ENCODE peak calls at places on chromosomes 6 and 20, in eight cellular contexts. One of them, this sample, is unnamed.

GRCh38 chr6:85945454-85946185 is 302.9 kb upstream of the SYNCRIP start:
- DNase-seq in stimulated activated CD4-positive, alpha-beta T cell treated with anti-CD3 and anti-CD28 coated beads, TNF-alpha, amount 100 ng/mL, for 48 hours: no peak
- DNase-seq in kidney: no peak
- DNase-seq in trophoblast cell: no peak
- DNase-seq in Peyer's patch: no peak
- DNase-seq in posterior vena cava: no peak
- DNase-seq in stimulated activated naive CD8-positive, alpha-beta T cell treated with anti-CD3 and anti-CD28 coated beads, Interleukin-15, amount 100 ng/mL, for 72 hours: no peak
- DNase-seq in Calu3: no peak
- DNase-seq in this sample: no peak

GRCh38 chr20:38536310-38536709 is 44.7 kb upstream of the ADIG start:
- DNase-seq in kidney: no peak
- DNase-seq in Peyer's patch: no peak
- DNase-seq in trophoblast cell: no peak
- DNase-seq in stimulated activated CD4-positive, alpha-beta T cell treated with anti-CD3 and anti-CD28 coated beads, TNF-alpha, amount 100 ng/mL, for 48 hours: no peak
- DNase-seq in stimulated activated naive CD8-positive, alpha-beta T cell treated with anti-CD3 and anti-CD28 coated beads, Interleukin-15, amount 100 ng/mL, for 72 hours: no peak
- DNase-seq in posterior vena cava: no peak
- DNase-seq in Calu3: no peak
- DNase-seq in this sample: no peak

GRCh38 chr20:37111926-37112455 is 16.2 kb upstream of the RBL1 start:
- DNase-seq in Calu3: no peak
- DNase-seq in Peyer's patch: no peak
- DNase-seq in stimulated activated CD4-positive, alpha-beta T cell treated with anti-CD3 and anti-CD28 coated beads, TNF-alpha, amount 100 ng/mL, for 48 hours: no peak
- DNase-seq in trophoblast cell: no peak
- DNase-seq in stimulated activated naive CD8-positive, alpha-beta T cell treated with anti-CD3 and anti-CD28 coated beads, Interleukin-15, amount 100 ng/mL, for 72 hours: no peak
- DNase-seq in kidney: no peak
- DNase-seq in posterior vena cava: no peak
- DNase-seq in this sample: no peak

GRCh38 chr6:96898241-96898851 is 655 bp upstream of the NDUFAF4 start:
- DNase-seq in kidney: no peak
- DNase-seq in posterior vena cava: no peak
- DNase-seq in stimulated activated CD4-positive, alpha-beta T cell treated with anti-CD3 and anti-CD28 coated beads, TNF-alpha, amount 100 ng/mL, for 48 hours: no peak
- DNase-seq in stimulated activated naive CD8-positive, alpha-beta T cell treated with anti-CD3 and anti-CD28 coated beads, Interleukin-15, amount 100 ng/mL, for 72 hours: no peak
- DNase-seq in trophoblast cell: no peak
- DNase-seq in Peyer's patch: no peak
- DNase-seq in Calu3: peak; percentile 1
- DNase-seq in this sample: no peak

GRCh38 chr6:155939253-155939652 is 483.6 kb upstream of the NOX3 start:
- DNase-seq in kidney: no peak
- DNase-seq in trophoblast cell: no peak
- DNase-seq in Peyer's patch: no peak
- DNase-seq in Calu3: peak; percentile 20
- DNase-seq in posterior vena cava: no peak
- DNase-seq in stimulated activated CD4-positive, alpha-beta T cell treated with anti-CD3 and anti-CD28 coated beads, TNF-alpha, amount 100 ng/mL, for 48 hours: no peak
- DNase-seq in stimulated activated naive CD8-positive, alpha-beta T cell treated with anti-CD3 and anti-CD28 coated beads, Interleukin-15, amount 100 ng/mL, for 72 hours: no peak
- DNase-seq in this sample: no peak

GRCh38 chr6:98839788-98840361 is 5.5 kb downstream of the POU3F2 start:
- DNase-seq in trophoblast cell: no peak
- DNase-seq in stimulated activated CD4-positive, alpha-beta T cell treated with anti-CD3 and anti-CD28 coated beads, TNF-alpha, amount 100 ng/mL, for 48 hours: no peak
- DNase-seq in Peyer's patch: no peak
- DNase-seq in kidney: no peak
- DNase-seq in Calu3: no peak
- DNase-seq in stimulated activated naive CD8-positive, alpha-beta T cell treated with anti-CD3 and anti-CD28 coated beads, Interleukin-15, amount 100 ng/mL, for 72 hours: no peak
- DNase-seq in posterior vena cava: no peak
- DNase-seq in this sample: no peak

GRCh38 chr6:112946051-112946450 is 598.9 kb downstream of the RFPL4B start:
- DNase-seq in stimulated activated CD4-positive, alpha-beta T cell treated with anti-CD3 and anti-CD28 coated beads, TNF-alpha, amount 100 ng/mL, for 48 hours: no peak
- DNase-seq in trophoblast cell: no peak
- DNase-seq in kidney: no peak
- DNase-seq in Calu3: no peak
- DNase-seq in posterior vena cava: no peak
- DNase-seq in Peyer's patch: no peak
- DNase-seq in stimulated activated naive CD8-positive, alpha-beta T cell treated with anti-CD3 and anti-CD28 coated beads, Interleukin-15, amount 100 ng/mL, for 72 hours: no peak
- DNase-seq in this sample: no peak

GRCh38 chr6:165615629-165616028 is 47.4 kb downstream of the PDE10A start:
- DNase-seq in stimulated activated CD4-positive, alpha-beta T cell treated with anti-CD3 and anti-CD28 coated beads, TNF-alpha, amount 100 ng/mL, for 48 hours: no peak
- DNase-seq in kidney: no peak
- DNase-seq in Peyer's patch: no peak
- DNase-seq in Calu3: no peak
- DNase-seq in trophoblast cell: no peak
- DNase-seq in stimulated activated naive CD8-positive, alpha-beta T cell treated with anti-CD3 and anti-CD28 coated beads, Interleukin-15, amount 100 ng/mL, for 72 hours: no peak
- DNase-seq in posterior vena cava: no peak
- DNase-seq in this sample: no peak

GRCh38 chr20:7217606-7218005 is 450.1 kb downstream of the BMP2 start:
- DNase-seq in stimulated activated naive CD8-positive, alpha-beta T cell treated with anti-CD3 and anti-CD28 coated beads, Interleukin-15, amount 100 ng/mL, for 72 hours: no peak
- DNase-seq in trophoblast cell: no peak
- DNase-seq in posterior vena cava: no peak
- DNase-seq in Calu3: no peak
- DNase-seq in stimulated activated CD4-positive, alpha-beta T cell treated with anti-CD3 and anti-CD28 coated beads, TNF-alpha, amount 100 ng/mL, for 48 hours: no peak
- DNase-seq in kidney: no peak
- DNase-seq in Peyer's patch: no peak
- DNase-seq in this sample: no peak

GRCh38 chr6:10609038-10609437 is 85.4 kb downstream of the C6orf52 start:
- DNase-seq in stimulated activated naive CD8-positive, alpha-beta T cell treated with anti-CD3 and anti-CD28 coated beads, Interleukin-15, amount 100 ng/mL, for 72 hours: no peak
- DNase-seq in stimulated activated CD4-positive, alpha-beta T cell treated with anti-CD3 and anti-CD28 coated beads, TNF-alpha, amount 100 ng/mL, for 48 hours: no peak
- DNase-seq in Peyer's patch: no peak
- DNase-seq in posterior vena cava: no peak
- DNase-seq in kidney: no peak
- DNase-seq in trophoblast cell: no peak
- DNase-seq in Calu3: no peak
- DNase-seq in this sample: no peak

This sample was measured in AG04450.